ENCODE peak calls at places on chromosomes 6 and 20, in four cellular contexts. P is SK-N-SH, T is HCT116, O is PC-3. L is an unnamed sample. For H3K9me2, the result is how much of the 10 kb centered on the place peaks cover.

GRCh38 chr6:47360388-47360787 is 50.7 kb upstream of the TNFRSF21 start:
- DNase-seq in P (no peak), T (no peak), O (no peak), L (peak)

GRCh38 chr6:340181-340955 is 48.1 kb downstream of the DUSP22 start:
- DNase-seq in P (no peak), T (no peak), O (no peak), L (no peak)

GRCh38 chr20:39960522-39961420 is 728.3 kb downstream of the MAFB start:
- DNase-seq in P (peak), T (no peak), O (no peak), L (peak)

GRCh38 chr6:11595903-11596302 is 58.4 kb downstream of the TMEM170B start:
- DNase-seq in P (peak), T (no peak), O (peak), L (no peak)

GRCh38 chr6:126723541-126724170 is 383.7 kb downstream of the CENPW start:
- DNase-seq in P (no peak), T (no peak), O (no peak), L (no peak)

GRCh38 chr6:88983532-88983931 is 20.1 kb upstream of the RNGTT start:
- DNase-seq in P (peak), T (peak), O (peak), L (no peak)

GRCh38 chr6:56638760-56639159 is 3.9 kb downstream of the DST start:
- DNase-seq in P (no peak), T (no peak), O (no peak), L (no peak)

GRCh38 chr6:108580645-108581044 is 19.9 kb downstream of the FOXO3 start:
- DNase-seq in P (no peak), T (no peak), O (no peak), L (no peak)

GRCh38 chr6:131910219-131910589 is 41.0 kb downstream of the CCN2 start:
- DNase-seq in P (no peak), T (no peak), O (no peak), L (no peak)

GRCh38 chr6:710601-711571 is 17.9 kb upstream of the EXOC2 start:
- DNase-seq in P (peak), T (no peak), O (peak), L (peak)

GRCh38 chr6:39100358-39100757 is 14.6 kb downstream of the SAYSD1 start:
- DNase-seq in P (no peak), T (no peak), O (no peak), L (no peak)

GRCh38 chr6:113137411-113137810 is 719.7 kb upstream of the MARCKS start:
- DNase-seq in P (no peak), T (no peak), O (no peak), L (peak)

GRCh38 chr6:44500074-44500473 is 112.6 kb downstream of the CDC5L start:
- DNase-seq in P (no peak), T (no peak), O (no peak), L (no peak)

GRCh38 chr6:44505751-44506150 is 118.2 kb downstream of the CDC5L start:
- DNase-seq in P (no peak), T (no peak), O (no peak), L (no peak)

GRCh38 chr6:44504321-44504761 is 116.8 kb downstream of the CDC5L start:
- DNase-seq in P (no peak), T (no peak), O (no peak), L (no peak)

GRCh38 chr6:44507014-44507413 is 119.5 kb downstream of the CDC5L start:
- DNase-seq in P (no peak), T (no peak), O (no peak), L (no peak)

GRCh38 chr6:44503471-44503870 is 116.0 kb downstream of the CDC5L start:
- DNase-seq in P (no peak), T (no peak), O (no peak), L (no peak)
- H3K9me2 ChIP-seq in P (under half), T (under half), O (under half), L (under half)

GRCh38 chr6:148565321-148565926 is 181.4 kb upstream of the UST start:
- DNase-seq in P (no peak), T (no peak), O (no peak), L (no peak)

GRCh38 chr6:148565931-148566663 is 180.7 kb upstream of the UST start:
- DNase-seq in P (no peak), T (peak), O (peak), L (no peak)

GRCh38 chr6:148570456-148570855 is 176.4 kb upstream of the UST start:
- DNase-seq in P (no peak), T (no peak), O (peak), L (no peak)

GRCh38 chr6:148564494-148564893 is 182.3 kb upstream of the UST start:
- DNase-seq in P (no peak), T (no peak), O (no peak), L (no peak)

GRCh38 chr6:148566664-148567350 is 180.0 kb upstream of the UST start:
- DNase-seq in P (no peak), T (no peak), O (no peak), L (no peak)
- H3K9ac ChIP-seq in P (no peak), T (no peak), O (no peak), L (no peak)

DNA sequence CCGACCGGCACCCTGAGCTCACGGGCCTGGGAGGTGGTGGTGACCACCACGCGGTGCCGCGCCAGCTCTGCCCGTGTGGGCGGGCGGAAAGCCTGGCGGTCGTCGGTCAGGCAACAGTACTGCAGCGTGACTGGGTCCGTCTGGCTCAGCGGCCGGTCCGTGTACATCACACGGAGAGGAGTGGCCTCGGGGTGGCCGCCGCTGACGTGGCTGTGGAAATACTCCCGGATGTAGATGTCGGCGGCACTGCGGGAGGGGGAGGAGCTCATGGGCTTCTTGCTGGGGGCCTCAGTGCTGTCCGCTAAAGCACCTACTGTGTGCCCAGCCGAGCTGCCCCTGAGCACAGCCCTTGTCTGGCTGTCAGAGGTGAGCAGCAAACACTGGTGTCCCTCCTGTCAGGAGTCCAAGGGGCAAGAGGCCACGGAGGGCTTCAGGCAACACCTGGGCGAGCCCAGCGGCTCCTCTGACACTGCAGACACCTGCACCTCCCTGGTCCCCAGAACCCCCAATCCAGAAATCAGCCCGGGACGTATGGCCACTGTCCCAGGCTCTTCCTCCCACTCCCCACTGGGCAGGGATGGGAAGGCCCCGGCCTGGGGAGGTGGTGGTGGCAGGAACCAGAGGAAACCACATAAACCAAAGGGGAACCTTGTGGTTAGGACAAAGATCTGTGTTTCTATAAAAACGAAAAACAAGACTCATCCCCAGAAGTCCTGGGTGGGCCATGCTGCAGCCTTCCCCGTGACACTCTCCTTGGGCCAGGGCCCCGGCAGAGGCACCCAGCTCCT is 6.5 kb downstream of the HELZ2 start:
- DNase-seq in P (no peak), T (no peak), O (no peak), L (peak)
- TF ChIP-seq CTCF in P (no peak), T (no peak), O (no peak), L (no peak)

GRCh38 chr6:90712165-90712564 is 125.3 kb upstream of the MAP3K7 start:
- DNase-seq in P (no peak), T (no peak), O (no peak), L (no peak)

GRCh38 chr6:90709597-90709996 is 122.7 kb upstream of the MAP3K7 start:
- DNase-seq in P (no peak), T (no peak), O (no peak), L (no peak)

GRCh38 chr6:90707223-90707622 is 120.4 kb upstream of the MAP3K7 start:
- DNase-seq in P (no peak), T (no peak), O (no peak), L (no peak)

GRCh38 chr6:90703383-90703782 is 116.5 kb upstream of the MAP3K7 start:
- DNase-seq in P (no peak), T (no peak), O (no peak), L (no peak)

GRCh38 chr6:90708410-90708809 is 121.5 kb upstream of the MAP3K7 start:
- DNase-seq in P (no peak), T (no peak), O (no peak), L (no peak)
- H3K9me2 ChIP-seq in P (under half), T (under half), O (under half), L (under half)

GRCh38 chr20:37328149-37328945 is 17.6 kb upstream of the SRC start:
- DNase-seq in P (no peak), T (no peak), O (no peak), L (no peak)
- H3K9ac ChIP-seq in P (no peak), T (no peak), O (no peak), L (no peak)